ENCODE peak calls at places on chromosomes 11 and 22, in eight cellular contexts. One of them, this sample, is unnamed.

GRCh38 chr22:20392983-20393704 is 807 bp upstream of the ZNF74 start:
- DNase-seq in mucosa of descending colon: no peak
- DNase-seq in spleen: peak
- DNase-seq in neural progenitor cell: no peak
- DNase-seq in lung: no peak
- DNase-seq in endothelial cell: no peak
- DNase-seq in body of pancreas: no peak
- DNase-seq in lower leg skin: peak
- DNase-seq in this sample: no peak

GRCh38 chr22:46201059-46201757 is 48.9 kb downstream of the CDPF1 start:
- DNase-seq in neural progenitor cell: peak
- DNase-seq in lower leg skin: peak
- DNase-seq in mucosa of descending colon: peak
- DNase-seq in spleen: peak
- DNase-seq in body of pancreas: no peak
- DNase-seq in endothelial cell: peak
- DNase-seq in lung: no peak
- DNase-seq in this sample: peak

GRCh38 chr22:46547883-46548244 is 10.4 kb upstream of the CELSR1 start:
- DNase-seq in spleen: peak
- DNase-seq in lung: peak
- DNase-seq in endothelial cell: no peak
- DNase-seq in body of pancreas: no peak
- DNase-seq in neural progenitor cell: no peak
- DNase-seq in lower leg skin: peak
- DNase-seq in mucosa of descending colon: peak
- DNase-seq in this sample: no peak

GRCh38 chr11:117092951-117093590 is 5.2 kb downstream of the SIK3 start:
- DNase-seq in lung: no peak
- DNase-seq in neural progenitor cell: no peak
- DNase-seq in lower leg skin: no peak
- DNase-seq in mucosa of descending colon: no peak
- DNase-seq in body of pancreas: no peak
- DNase-seq in endothelial cell: no peak
- DNase-seq in spleen: no peak
- DNase-seq in this sample: no peak

GRCh38 chr11:18668131-18668530 is 30.4 kb upstream of the TMEM86A start:
- DNase-seq in neural progenitor cell: no peak
- DNase-seq in body of pancreas: no peak
- DNase-seq in lung: no peak
- DNase-seq in endothelial cell: no peak
- DNase-seq in mucosa of descending colon: no peak
- DNase-seq in spleen: no peak
- DNase-seq in lower leg skin: peak
- DNase-seq in this sample: no peak

GRCh38 chr11:109075976-109076375 is 346.0 kb upstream of the C11orf87 start:
- DNase-seq in neural progenitor cell: no peak
- DNase-seq in lung: no peak
- DNase-seq in body of pancreas: no peak
- DNase-seq in endothelial cell: no peak
- DNase-seq in spleen: no peak
- DNase-seq in mucosa of descending colon: no peak
- DNase-seq in lower leg skin: no peak
- DNase-seq in this sample: no peak

GRCh38 chr11:111460752-111461305 is 51.4 kb downstream of the BTG4 start:
- DNase-seq in body of pancreas: no peak
- DNase-seq in spleen: no peak
- DNase-seq in lung: no peak
- DNase-seq in neural progenitor cell: no peak
- DNase-seq in endothelial cell: no peak
- DNase-seq in lower leg skin: peak
- DNase-seq in mucosa of descending colon: no peak
- DNase-seq in this sample: no peak

GRCh38 chr11:133507185-133507584 is 25.1 kb downstream of the OPCML start:
- DNase-seq in body of pancreas: no peak
- DNase-seq in endothelial cell: no peak
- DNase-seq in lower leg skin: peak
- DNase-seq in neural progenitor cell: no peak
- DNase-seq in lung: no peak
- DNase-seq in spleen: no peak
- DNase-seq in mucosa of descending colon: no peak
- DNase-seq in this sample: no peak

GRCh38 chr22:32020117-32020516 is 22.9 kb upstream of the SLC5A1 start:
- DNase-seq in spleen: no peak
- DNase-seq in lung: no peak
- DNase-seq in lower leg skin: no peak
- DNase-seq in endothelial cell: no peak
- DNase-seq in body of pancreas: no peak
- DNase-seq in neural progenitor cell: no peak
- DNase-seq in mucosa of descending colon: no peak
- DNase-seq in this sample: no peak

GRCh38 chr11:87878373-87878779 is 296.9 kb downstream of the RAB38 start:
- DNase-seq in endothelial cell: peak
- DNase-seq in body of pancreas: no peak
- DNase-seq in lung: no peak
- DNase-seq in spleen: no peak
- DNase-seq in neural progenitor cell: peak
- DNase-seq in mucosa of descending colon: peak
- DNase-seq in lower leg skin: no peak
- DNase-seq in this sample: no peak
- TF ChIP-seq CTCF in endothelial cell: peak
- TF ChIP-seq CTCF in body of pancreas: peak
- TF ChIP-seq CTCF in lung: no peak
- TF ChIP-seq CTCF in spleen: no peak
- TF ChIP-seq CTCF in neural progenitor cell: peak
- TF ChIP-seq CTCF in mucosa of descending colon: no peak
- TF ChIP-seq CTCF in lower leg skin: no peak
- TF ChIP-seq CTCF in this sample: no peak

GRCh38 chr11:67483901-67484665 is 1.3 kb downstream of the AIP start:
- DNase-seq in lower leg skin: no peak
- DNase-seq in mucosa of descending colon: no peak
- DNase-seq in body of pancreas: no peak
- DNase-seq in lung: no peak
- DNase-seq in endothelial cell: no peak
- DNase-seq in neural progenitor cell: no peak
- DNase-seq in spleen: no peak
- DNase-seq in this sample: no peak

GRCh38 chr11:67484847-67485311 is 2.1 kb downstream of the AIP start:
- DNase-seq in endothelial cell: no peak
- DNase-seq in spleen: peak
- DNase-seq in lower leg skin: no peak
- DNase-seq in lung: no peak
- DNase-seq in mucosa of descending colon: no peak
- DNase-seq in body of pancreas: no peak
- DNase-seq in neural progenitor cell: no peak
- DNase-seq in this sample: no peak

GRCh38 chr11:67483498-67483798 is 622 bp downstream of the AIP start:
- DNase-seq in lower leg skin: no peak
- DNase-seq in mucosa of descending colon: no peak
- DNase-seq in lung: no peak
- DNase-seq in body of pancreas: no peak
- DNase-seq in spleen: no peak
- DNase-seq in endothelial cell: no peak
- DNase-seq in neural progenitor cell: no peak
- DNase-seq in this sample: no peak

GRCh38 chr11:67482275-67482735 is 521 bp upstream of the AIP start:
- DNase-seq in body of pancreas: no peak
- DNase-seq in spleen: no peak
- DNase-seq in neural progenitor cell: no peak
- DNase-seq in endothelial cell: no peak
- DNase-seq in mucosa of descending colon: no peak
- DNase-seq in lower leg skin: no peak
- DNase-seq in lung: no peak
- DNase-seq in this sample: no peak

GRCh38 chr11:67482736-67483497 is at the start of gene AIP:
- DNase-seq in endothelial cell: peak
- DNase-seq in mucosa of descending colon: peak
- DNase-seq in spleen: peak
- DNase-seq in neural progenitor cell: peak
- DNase-seq in body of pancreas: peak
- DNase-seq in lung: peak
- DNase-seq in lower leg skin: peak
- DNase-seq in this sample: peak
- TF ChIP-seq CTCF in endothelial cell: no peak
- TF ChIP-seq CTCF in mucosa of descending colon: no peak
- TF ChIP-seq CTCF in spleen: peak
- TF ChIP-seq CTCF in neural progenitor cell: no peak
- TF ChIP-seq CTCF in body of pancreas: peak
- TF ChIP-seq CTCF in lung: no peak
- TF ChIP-seq CTCF in lower leg skin: no peak
- TF ChIP-seq CTCF in this sample: no peak

DNA sequence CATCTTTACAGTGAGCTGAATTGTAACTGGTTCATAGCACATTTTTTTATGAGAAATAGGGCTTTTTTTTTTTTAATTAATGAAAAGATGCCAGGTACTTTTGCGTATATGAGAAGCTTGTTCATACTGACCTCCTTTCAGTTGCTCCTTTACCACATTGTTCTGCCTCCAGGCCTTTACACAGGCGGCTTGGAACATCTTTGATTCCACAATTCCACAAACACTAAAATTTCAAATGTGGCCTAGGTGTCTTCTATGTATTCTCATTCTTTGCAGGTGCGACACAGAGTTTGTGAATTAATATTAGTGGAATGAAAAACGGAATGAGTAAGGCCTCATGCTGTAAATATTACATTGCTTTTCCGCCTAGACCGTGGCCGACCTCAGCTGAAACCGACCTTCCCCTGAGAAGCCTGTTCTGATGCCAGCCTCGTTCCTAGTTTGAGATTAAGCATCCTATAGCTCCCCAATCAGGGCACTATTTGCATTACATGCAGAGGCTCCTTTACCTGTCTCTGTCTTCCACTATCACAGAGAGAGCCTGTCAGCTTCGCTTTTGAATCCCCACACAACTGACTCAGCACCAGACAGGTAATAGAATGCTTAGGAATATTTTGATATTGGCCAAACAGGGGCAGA is 125.8 kb downstream of the LDLRAD3 start:
- DNase-seq in lower leg skin: no peak
- DNase-seq in body of pancreas: no peak
- DNase-seq in lung: no peak
- DNase-seq in spleen: no peak
- DNase-seq in neural progenitor cell: peak
- DNase-seq in mucosa of descending colon: no peak
- DNase-seq in endothelial cell: peak
- DNase-seq in this sample: no peak
- TF ChIP-seq CTCF in lower leg skin: no peak
- TF ChIP-seq CTCF in body of pancreas: no peak
- TF ChIP-seq CTCF in lung: no peak
- TF ChIP-seq CTCF in spleen: no peak
- TF ChIP-seq CTCF in neural progenitor cell: peak
- TF ChIP-seq CTCF in mucosa of descending colon: no peak
- TF ChIP-seq CTCF in endothelial cell: no peak
- TF ChIP-seq CTCF in this sample: no peak

GRCh38 chr11:114439229-114440120 is at the start of gene REXO2:
- DNase-seq in neural progenitor cell: peak
- DNase-seq in body of pancreas: peak
- DNase-seq in mucosa of descending colon: peak
- DNase-seq in lower leg skin: peak
- DNase-seq in spleen: peak
- DNase-seq in endothelial cell: peak
- DNase-seq in lung: peak
- DNase-seq in this sample: peak
- TF ChIP-seq CTCF in neural progenitor cell: peak
- TF ChIP-seq CTCF in body of pancreas: peak
- TF ChIP-seq CTCF in mucosa of descending colon: peak
- TF ChIP-seq CTCF in lower leg skin: no peak
- TF ChIP-seq CTCF in spleen: no peak
- TF ChIP-seq CTCF in endothelial cell: no peak
- TF ChIP-seq CTCF in lung: peak
- TF ChIP-seq CTCF in this sample: no peak

DNA sequence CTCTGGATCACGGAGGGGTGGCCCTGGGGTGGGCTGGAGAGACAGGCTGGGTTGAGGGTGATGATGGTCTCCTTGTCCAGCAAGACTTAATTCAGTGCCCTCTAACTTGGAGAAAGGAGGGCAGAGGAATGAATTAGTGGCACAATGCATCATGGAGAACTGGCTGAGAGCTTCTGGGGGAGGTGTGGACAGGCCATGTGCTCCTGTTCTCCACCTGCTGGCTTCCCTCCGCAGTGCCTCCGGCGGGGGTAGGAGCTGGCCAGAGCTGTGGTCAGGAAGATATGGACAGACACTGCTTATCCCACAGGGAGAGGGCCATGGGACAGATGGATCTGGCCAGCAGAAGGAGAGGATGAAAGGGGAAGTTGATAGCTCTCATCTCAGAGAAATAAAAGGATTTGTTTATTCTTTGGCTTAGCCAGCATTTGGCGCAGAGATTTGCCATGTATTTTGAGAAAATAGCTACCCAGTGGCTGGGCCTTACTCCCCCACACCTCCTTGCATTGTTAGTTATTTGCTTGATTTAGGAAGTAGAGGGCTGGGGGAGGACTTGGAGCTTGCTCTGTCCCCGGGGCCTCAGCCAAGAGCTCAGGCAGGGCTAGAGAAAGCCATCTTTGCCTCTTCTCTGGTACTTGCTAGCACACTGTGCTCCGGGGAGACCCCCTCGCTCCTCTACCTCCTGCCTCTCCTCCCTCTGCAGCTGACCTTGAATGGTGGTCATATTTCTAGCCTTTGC is 93.2 kb downstream of the SCN3B start:
- DNase-seq in lower leg skin: no peak
- DNase-seq in endothelial cell: peak
- DNase-seq in neural progenitor cell: peak
- DNase-seq in spleen: no peak
- DNase-seq in body of pancreas: peak
- DNase-seq in mucosa of descending colon: no peak
- DNase-seq in lung: no peak
- DNase-seq in this sample: no peak
- TF ChIP-seq CTCF in lower leg skin: no peak
- TF ChIP-seq CTCF in endothelial cell: no peak
- TF ChIP-seq CTCF in neural progenitor cell: peak
- TF ChIP-seq CTCF in spleen: no peak
- TF ChIP-seq CTCF in body of pancreas: peak
- TF ChIP-seq CTCF in mucosa of descending colon: no peak
- TF ChIP-seq CTCF in lung: no peak
- TF ChIP-seq CTCF in this sample: no peak

This sample was measured in natural killer cell.